ENCODE peak calls at places on chromosomes 6 and 20, in five cellular contexts. C is adrenal gland, B is colonic mucosa, N is astrocyte, M is stomach. I is an unnamed sample.

GRCh38 chr20:60921021-60921622 is 330.9 kb upstream of the CDH4 start:
- DNase-seq in C (peak; percentile 46), B (no peak), N (peak; percentile 25), M (no peak), I (peak; percentile 37)

GRCh38 chr20:31822421-31823330 is 3.5 kb downstream of the MYLK2 start:
- DNase-seq in C (peak; percentile 82), B (peak; percentile 66), N (peak; percentile 49), M (peak; percentile 76), I (peak; percentile 77)

GRCh38 chr6:137264308-137265075 is 45.3 kb upstream of the IFNGR1 start:
- DNase-seq in C (peak; percentile 31), B (no peak), N (no peak), M (no peak), I (peak; percentile 23)

GRCh38 chr6:90319044-90319443 is 22.4 kb upstream of the BACH2 start:
- DNase-seq in C (no peak), B (no peak), N (peak; percentile 29), M (no peak), I (no peak)

GRCh38 chr6:148021715-148022114 is 320.9 kb upstream of the SASH1 start:
- DNase-seq in C (no peak), B (peak; percentile 27), N (no peak), M (no peak), I (no peak)

GRCh38 chr20:41005361-41005729 is 23.3 kb upstream of the TOP1 start:
- DNase-seq in C (peak; percentile 89), B (peak; percentile 91), N (peak; percentile 93), M (peak; percentile 94), I (peak; percentile 96)

GRCh38 chr6:865846-866245 is 172.9 kb upstream of the EXOC2 start:
- DNase-seq in C (no peak), B (no peak), N (no peak), M (no peak), I (no peak)

GRCh38 chr6:85798934-85799490 is 156.3 kb upstream of the SYNCRIP start:
- DNase-seq in C (no peak), B (no peak), N (no peak), M (no peak), I (peak; percentile 34)

GRCh38 chr6:138620630-138621029 is 121.3 kb upstream of the NHSL1 start:
- DNase-seq in C (no peak), B (no peak), N (no peak), M (no peak), I (no peak)

GRCh38 chr6:125296461-125296860 is 5.3 kb downstream of the HDDC2 start:
- DNase-seq in C (no peak), B (no peak), N (peak; percentile 25), M (no peak), I (no peak)

GRCh38 chr6:147173140-147173539 is 31.1 kb upstream of the STXBP5 start:
- DNase-seq in C (no peak), B (no peak), N (no peak), M (no peak), I (no peak)

GRCh38 chr20:50460608-50461268 is 49.4 kb upstream of the PTPN1 start:
- DNase-seq in C (peak; percentile 96), B (peak; percentile 95), N (peak; percentile 29), M (peak; percentile 93), I (peak; percentile 88)

GRCh38 chr6:166166314-166167257 is 1.1 kb downstream of the TBXT start:
- DNase-seq in C (no peak), B (no peak), N (no peak), M (no peak), I (no peak)

GRCh38 chr20:18006684-18007083 is 37.9 kb downstream of the MGME1 start:
- DNase-seq in C (no peak), B (no peak), N (no peak), M (peak; percentile 62), I (no peak)

GRCh38 chr6:168182908-168183612 is 104.0 kb upstream of the FRMD1 start:
- DNase-seq in C (no peak), B (peak; percentile 13), N (no peak), M (no peak), I (no peak)

GRCh38 chr6:6746334-6746969 is 157.9 kb downstream of the LY86 start:
- DNase-seq in C (peak; percentile 60), B (no peak), N (peak; percentile 12), M (no peak), I (no peak)

GRCh38 chr6:128885381-128885780 is 2.4 kb downstream of the LAMA2 start:
- DNase-seq in C (no peak), B (no peak), N (no peak), M (no peak), I (no peak)

GRCh38 chr20:21102252-21102609 is 3.9 kb downstream of the LINC00237 start:
- DNase-seq in C (no peak), B (peak; percentile 51), N (no peak), M (no peak), I (peak; percentile 52)

GRCh38 chr6:30192076-30192475 is 21.1 kb downstream of the TRIM26 start:
- DNase-seq in C (no peak), B (no peak), N (no peak), M (no peak), I (no peak)

GRCh38 chr6:89385156-89385667 is 26.9 kb downstream of the RRAGD start:
- DNase-seq in C (no peak), B (no peak), N (peak; percentile 66), M (no peak), I (peak; percentile 73)

GRCh38 chr6:5968817-5969726 is 37.7 kb downstream of the NRN1 start:
- DNase-seq in C (peak; percentile 71), B (no peak), N (peak; percentile 42), M (peak; percentile 73), I (no peak)

GRCh38 chr6:26020983-26021349 is 58.4 kb downstream of the TRIM38 start:
- DNase-seq in C (peak; percentile 80), B (peak; percentile 68), N (peak; percentile 58), M (peak; percentile 64), I (no peak)

GRCh38 chr6:123803862-123804681 is at the start of gene NKAIN2:
- DNase-seq in C (no peak), B (no peak), N (no peak), M (no peak), I (peak; percentile 56)

GRCh38 chr6:7777062-7777461 is 51.2 kb downstream of the BMP6 start:
- DNase-seq in C (peak; percentile 26), B (no peak), N (no peak), M (no peak), I (no peak)

GRCh38 chr20:31829731-31830130 is 10.6 kb downstream of the MYLK2 start:
- DNase-seq in C (no peak), B (no peak), N (no peak), M (no peak), I (no peak)

GRCh38 chr20:46939031-46939430 is 44.4 kb downstream of the EYA2 start:
- DNase-seq in C (no peak), B (no peak), N (no peak), M (no peak), I (peak; percentile 29)

GRCh38 chr6:42276008-42276890 is 58.6 kb upstream of the MRPS10 start:
- DNase-seq in C (no peak), B (no peak), N (no peak), M (no peak), I (no peak)

GRCh38 chr20:64242797-64243475 is 12.6 kb upstream of the PCMTD2 start:
- DNase-seq in C (no peak), B (no peak), N (no peak), M (no peak), I (no peak)

DNA sequence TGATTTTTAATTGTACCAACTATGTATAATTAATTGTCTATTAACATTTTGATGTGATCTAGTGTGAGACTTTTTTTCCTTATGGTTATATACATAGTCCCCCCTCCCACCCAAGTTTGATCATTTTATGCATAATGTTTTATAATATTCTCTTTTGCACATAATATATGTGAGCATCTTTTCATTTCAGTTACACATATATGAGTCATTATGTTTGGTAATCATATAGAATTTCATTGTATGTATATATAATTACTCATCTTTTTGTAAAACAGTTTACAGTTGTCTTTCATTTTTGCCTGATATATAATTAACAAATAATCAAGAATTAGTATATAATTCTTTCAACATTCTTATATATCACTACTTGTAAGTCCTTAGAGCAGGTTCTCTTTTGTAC is 15.0 kb downstream of the RWDD1 start:
- DNase-seq in C (no peak), B (no peak), N (no peak), M (no peak), I (no peak)
- H3K36me3 ChIP-seq in C (no peaks in the 10 kb centered on the region), B (no peaks in the 10 kb centered on the region), N (peaks cover 25% of the 10 kb centered on the region), M (peaks cover 75% of the 10 kb centered on the region), I (peaks cover 44% of the 10 kb centered on the region)

GRCh38 chr20:33444797-33445560 is 1.4 kb upstream of the SNTA1 start:
- DNase-seq in C (peak; percentile 42), B (peak; percentile 32), N (no peak), M (peak; percentile 39), I (no peak)
- TF ChIP-seq CTCF in C (peak; percentile 14), B (no peak), N (no peak), M (no peak), I (peak; percentile 21)

DNA sequence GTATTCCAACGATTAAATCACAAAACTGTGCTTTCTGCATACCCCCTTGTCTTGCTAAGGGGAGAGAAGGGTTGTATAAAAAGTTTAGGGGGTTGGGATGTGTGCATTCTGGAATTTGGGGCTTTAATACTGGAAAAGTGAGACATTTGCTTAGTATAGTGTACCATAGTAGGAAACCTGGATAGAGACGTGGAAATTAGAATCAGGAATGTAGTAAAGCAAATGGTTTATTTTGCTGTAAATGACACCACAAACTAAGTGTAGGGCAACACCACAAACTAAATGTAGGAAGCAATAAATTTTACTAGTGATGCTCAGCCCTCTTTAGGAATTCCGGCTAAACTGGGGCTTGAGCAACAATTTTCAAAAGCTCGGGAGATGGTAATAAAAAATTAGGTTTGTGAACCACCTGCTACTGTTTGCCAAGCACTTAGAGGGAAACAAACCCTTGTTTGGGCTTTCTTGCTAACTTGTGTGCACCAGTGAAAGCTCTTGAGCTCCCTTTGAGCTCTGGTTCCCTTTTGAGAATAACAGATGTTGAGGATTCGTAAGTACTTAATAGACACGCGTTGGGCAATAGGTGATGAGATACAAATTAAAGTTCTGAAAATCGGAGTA is 13.8 kb downstream of the BRD2 start:
- DNase-seq in C (no peak), B (no peak), N (no peak), M (no peak), I (peak; percentile 36)
- H3K36me3 ChIP-seq in C (no peaks in the 10 kb centered on the region), B (peaks cover 33% of the 10 kb centered on the region), N (peaks cover 57% of the 10 kb centered on the region), M (peaks cover 52% of the 10 kb centered on the region), I (peaks cover 46% of the 10 kb centered on the region)

GRCh38 chr6:108568101-108568500 is 7.4 kb downstream of the FOXO3 start:
- DNase-seq in C (no peak), B (no peak), N (no peak), M (no peak), I (no peak)

GRCh38 chr6:108566406-108566805 is 5.7 kb downstream of the FOXO3 start:
- DNase-seq in C (no peak), B (no peak), N (no peak), M (no peak), I (no peak)

GRCh38 chr6:108565893-108566292 is 5.2 kb downstream of the FOXO3 start:
- DNase-seq in C (peak; percentile 75), B (peak; percentile 44), N (peak; percentile 53), M (no peak), I (no peak)

GRCh38 chr6:108574457-108575149 is 13.9 kb downstream of the FOXO3 start:
- DNase-seq in C (no peak), B (no peak), N (no peak), M (no peak), I (no peak)

DNA sequence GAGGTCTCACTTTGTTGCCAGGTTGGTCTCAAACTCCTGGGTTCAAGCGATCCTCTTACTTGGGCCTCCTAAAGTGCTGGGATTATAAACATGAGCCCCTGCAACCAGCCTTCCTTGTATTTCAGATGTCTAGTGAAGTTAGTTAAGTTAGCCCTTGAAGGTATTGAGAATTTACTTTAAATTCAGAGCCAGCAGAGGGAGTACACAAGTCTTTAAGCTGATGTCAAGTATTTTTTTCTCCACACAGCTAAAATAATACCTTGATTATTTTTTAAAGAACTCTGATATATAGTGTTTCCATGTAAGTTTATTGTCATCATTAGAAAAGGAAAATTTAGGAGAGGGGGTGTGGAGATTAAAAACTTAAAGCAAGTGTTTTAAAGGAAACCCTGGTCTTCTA is 9.8 kb downstream of the FOXO3 start:
- DNase-seq in C (no peak), B (no peak), N (no peak), M (no peak), I (no peak)
- TF ChIP-seq CTCF in C (no peak), B (no peak), N (no peak), M (no peak), I (no peak)